ENCODE peak calls at places on chromosomes 5 and 9, in six cellular contexts. S is stimulated activated effector memory CD8-positive, alpha-beta T cell treated with anti-CD3 and anti-CD28 coated beads, Interleukin-12 subunit alpha, Interleukin-12 subunit beta, amount 100 ng/mL, for 72 hours; R is Caco-2; F is iPS-NIHi11; Q is fibroblast of the aortic adventitia; O is NCI-H2081. W is an unnamed sample.
A peak's percentile ranks its signal among the peaks of the same experiment; 100 is the strongest.

GRCh38 chr9:79581794-79582193 is 10.0 kb downstream of the TLE4 start:
- DNase-seq in Q (peak; percentile 60), S (no peak), O (no peak), R (no peak), F (no peak), W (no peak)

GRCh38 chr5:59039003-59039295 is 456.1 kb downstream of the RAB3C start:
- DNase-seq in O (no peak), Q (peak; percentile 39), S (no peak), F (peak; percentile 60), R (no peak), W (no peak)

GRCh38 chr5:6832994-6833393 is 119.8 kb downstream of the TENT4A start:
- DNase-seq in S (no peak), R (no peak), O (no peak), F (no peak), Q (no peak), W (no peak)

GRCh38 chr9:32069169-32069813 is 315.2 kb upstream of the ACO1 start:
- DNase-seq in S (no peak), O (no peak), R (peak; percentile 14), Q (no peak), F (no peak), W (no peak)

GRCh38 chr5:31706186-31706585 is 67.3 kb downstream of the PDZD2 start:
- DNase-seq in R (no peak), O (no peak), S (no peak), F (no peak), Q (no peak), W (no peak)

GRCh38 chr9:77475641-77476473 is 172.3 kb downstream of the GNA14 start:
- DNase-seq in S (peak; percentile 73), R (no peak), Q (peak; percentile 47), O (peak; percentile 5), F (peak; percentile 31), W (no peak)

GRCh38 chr9:136769710-136770191 is 5.4 kb upstream of the LCN15 start:
- DNase-seq in S (peak; percentile 71), O (no peak), F (peak; percentile 88), Q (no peak), R (no peak), W (peak; percentile 79)

GRCh38 chr5:42811591-42812392 is at the start of gene SELENOP:
- DNase-seq in S (no peak), F (peak; percentile 50), O (peak; percentile 41), Q (peak; percentile 26), R (peak; percentile 83), W (peak; percentile 22)

GRCh38 chr5:92371889-92372235 is 988.7 kb upstream of the ARRDC3 start:
- DNase-seq in Q (no peak), R (no peak), F (no peak), O (no peak), S (no peak), W (no peak)

GRCh38 chr5:78320461-78320860 is 26.0 kb upstream of the AP3B1 start:
- DNase-seq in R (peak; percentile 13), S (no peak), Q (peak; percentile 59), F (peak; percentile 25), O (no peak), W (no peak)

GRCh38 chr9:88303785-88304495 is 84.3 kb upstream of the SPIN1 start:
- DNase-seq in Q (peak; percentile 18), R (no peak), F (no peak), S (peak; percentile 79), O (no peak), W (no peak)

GRCh38 chr9:96854073-96854876 is at the start of gene ZNF782:
- DNase-seq in R (peak; percentile 93), S (peak; percentile 91), O (peak; percentile 94), F (peak; percentile 92), Q (peak; percentile 92), W (peak; percentile 95)

W was measured in nephron progenitor cell.